ENCODE peak calls at places on chromosomes 2 and 18, in six cellular contexts. L is glutamatergic neuron, H is HFFc6, F is left ventricle myocardium inferior, A is cardiac fibroblast, P is astrocyte of the cerebellum. J is an unnamed sample.

GRCh38 chr18:26208901-26209445 is 17.3 kb upstream of the TAF4B start:
- DNase-seq in L (no peak), H (no peak), F (no peak), A (no peak), P (no peak), J (no peak)

GRCh38 chr18:44946529-44947113 is 265.9 kb downstream of the SETBP1 start:
- DNase-seq in L (no peak), H (no peak), F (no peak), A (no peak), P (no peak), J (no peak)

GRCh38 chr2:6181525-6182270 is 489.5 kb downstream of the SOX11 start:
- DNase-seq in L (no peak), H (no peak), F (no peak), A (peak; percentile 30), P (peak; percentile 65), J (no peak)

GRCh38 chr2:176128172-176129012 is 1.1 kb upstream of the HOXD8 start:
- DNase-seq in L (no peak), H (no peak), F (no peak), A (no peak), P (no peak), J (peak; percentile 24)

GRCh38 chr2:237242091-237242536 is 156.4 kb downstream of the COPS8 start:
- DNase-seq in L (no peak), H (no peak), F (no peak), A (no peak), P (no peak), J (no peak)

GRCh38 chr18:70645971-70646370 is 357.1 kb downstream of the SOCS6 start:
- DNase-seq in L (no peak), H (no peak), F (no peak), A (no peak), P (no peak), J (no peak)

GRCh38 chr2:128302011-128302743 is 16.5 kb downstream of the HS6ST1 start:
- DNase-seq in L (no peak), H (no peak), F (no peak), A (no peak), P (no peak), J (no peak)

GRCh38 chr18:2002178-2002577 is 569.1 kb downstream of the METTL4 start:
- DNase-seq in L (no peak), H (no peak), F (no peak), A (peak; percentile 17), P (no peak), J (peak; percentile 9)

GRCh38 chr2:21972580-21972979 is 848.8 kb downstream of the TDRD15 start:
- DNase-seq in L (peak; percentile 52), H (no peak), F (no peak), A (no peak), P (no peak), J (no peak)

GRCh38 chr2:61210332-61210981 is 48.5 kb downstream of the C2orf74 start:
- DNase-seq in L (no peak), H (peak; percentile 75), F (no peak), A (peak; percentile 81), P (no peak), J (no peak)

GRCh38 chr18:45851196-45851925 is 25.9 kb downstream of the SIGLEC15 start:
- DNase-seq in L (no peak), H (no peak), F (no peak), A (no peak), P (no peak), J (no peak)

GRCh38 chr2:157480182-157480961 is 36.5 kb upstream of the CYTIP start:
- DNase-seq in L (no peak), H (no peak), F (peak; percentile 82), A (peak; percentile 70), P (no peak), J (no peak)

GRCh38 chr2:26687328-26687727 is 5.2 kb upstream of the KCNK3 start:
- DNase-seq in L (no peak), H (no peak), F (no peak), A (no peak), P (no peak), J (no peak)

GRCh38 chr2:223934870-223935269 is 10.3 kb downstream of the WDFY1 start:
- DNase-seq in L (no peak), H (no peak), F (no peak), A (no peak), P (no peak), J (no peak)

GRCh38 chr2:218448934-218449333 is 30.0 kb downstream of the VIL1 start:
- DNase-seq in L (no peak), H (peak; percentile 33), F (no peak), A (no peak), P (no peak), J (no peak)

GRCh38 chr2:193011870-193012269 is 817.1 kb upstream of the TMEFF2 start:
- DNase-seq in L (no peak), H (no peak), F (no peak), A (no peak), P (no peak), J (no peak)

GRCh38 chr18:74040459-74041332 is 106.9 kb downstream of the FBXO15 start:
- DNase-seq in L (peak; percentile 84), H (peak; percentile 24), F (no peak), A (peak; percentile 1), P (no peak), J (peak; percentile 75)

GRCh38 chr2:189002079-189002478 is 27.9 kb downstream of the COL3A1 start:
- DNase-seq in L (no peak), H (peak; percentile 80), F (no peak), A (peak; percentile 76), P (no peak), J (no peak)

GRCh38 chr2:118167026-118167425 is 78.8 kb downstream of the INSIG2 start:
- DNase-seq in L (no peak), H (no peak), F (no peak), A (no peak), P (no peak), J (no peak)

GRCh38 chr2:118165595-118165994 is 77.3 kb downstream of the INSIG2 start:
- DNase-seq in L (no peak), H (no peak), F (no peak), A (no peak), P (no peak), J (no peak)

GRCh38 chr2:118168606-118169005 is 80.3 kb downstream of the INSIG2 start:
- DNase-seq in L (no peak), H (no peak), F (no peak), A (no peak), P (no peak), J (no peak)

GRCh38 chr2:118166242-118166641 is 78.0 kb downstream of the INSIG2 start:
- DNase-seq in L (no peak), H (no peak), F (no peak), A (no peak), P (no peak), J (no peak)

DNA sequence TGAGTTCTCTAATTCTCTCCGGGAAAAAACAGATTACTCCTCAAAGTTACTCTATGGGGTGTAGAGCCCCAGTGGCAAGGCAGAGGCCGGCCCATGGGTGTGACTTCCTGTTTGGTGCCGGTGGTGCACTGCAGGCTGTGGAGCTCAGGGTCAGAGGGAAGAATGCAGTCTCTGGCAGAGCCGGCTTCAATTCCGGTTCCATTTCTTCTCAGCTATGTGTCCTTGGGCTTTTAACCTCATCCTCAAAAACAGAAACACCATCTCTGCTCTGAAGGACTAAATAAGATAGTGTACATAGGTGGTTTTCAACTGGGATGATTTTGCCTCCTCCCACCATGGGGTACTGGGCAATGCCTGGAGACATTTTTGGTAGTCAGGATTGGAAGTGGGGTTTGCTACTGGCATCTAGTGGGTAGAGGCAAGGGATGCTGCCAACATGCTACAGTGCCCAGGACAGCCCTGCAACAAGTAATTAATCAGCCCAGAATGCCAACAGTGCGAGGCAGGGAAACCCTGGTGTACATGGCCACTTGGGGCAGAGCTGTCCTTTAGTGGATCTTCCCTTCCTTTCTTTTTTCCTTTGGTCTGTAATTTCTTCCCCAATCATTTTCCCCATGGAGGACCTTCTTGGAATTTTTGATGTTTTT is 81.2 kb downstream of the INSIG2 start:
- DNase-seq in L (no peak), H (no peak), F (peak; percentile 44), A (no peak), P (no peak), J (no peak)
- TF ChIP-seq CTCF in L (no peak), H (no peak), F (no peak), A (no peak), P (no peak), J (no peak)

GRCh38 chr2:230700447-230700846 is 12.2 kb upstream of the CAB39 start:
- DNase-seq in L (no peak), H (no peak), F (no peak), A (peak; percentile 63), P (no peak), J (no peak)
- TF ChIP-seq CTCF in L (no peak), H (no peak), F (no peak), A (no peak), P (no peak), J (no peak)

DNA sequence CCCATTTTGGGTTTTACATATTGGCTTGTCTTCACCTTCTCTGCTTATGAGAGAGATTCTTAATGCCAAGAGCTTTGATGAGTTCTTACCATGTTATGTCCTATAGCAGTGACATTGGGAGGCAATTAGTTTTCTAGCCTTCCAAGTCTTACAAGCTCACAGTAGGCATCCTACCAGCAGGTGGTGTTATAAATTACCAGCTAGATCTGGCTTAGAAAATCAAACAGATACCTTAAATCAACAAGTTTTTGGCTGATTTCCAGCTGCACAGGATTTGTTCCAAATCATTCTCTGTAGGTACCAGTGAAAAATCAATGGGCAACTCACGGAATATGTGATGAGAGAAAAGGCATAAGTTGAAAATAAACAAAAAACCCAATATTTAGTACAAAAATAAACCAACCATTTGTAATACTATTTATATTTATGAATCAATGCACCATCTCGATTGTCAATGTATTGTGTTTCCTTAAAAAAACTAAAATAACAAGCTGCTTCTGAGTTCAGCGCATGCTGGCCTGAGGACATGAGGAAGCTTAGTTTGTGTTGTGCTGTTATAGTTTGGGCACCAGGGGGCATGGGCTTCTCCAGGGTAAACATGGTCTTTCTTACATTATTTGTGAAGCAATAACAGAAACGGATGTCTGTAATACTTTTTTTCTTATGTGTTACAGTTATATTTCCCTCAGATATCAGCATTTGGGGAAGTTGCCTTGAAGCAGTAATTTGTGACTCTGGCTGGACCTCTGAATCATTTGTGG is 34.1 kb upstream of the NXPH2 start:
- DNase-seq in L (no peak), H (no peak), F (no peak), A (peak; percentile 2), P (no peak), J (no peak)
- TF ChIP-seq CTCF in L (peak; percentile 47), H (no peak), F (no peak), A (no peak), P (peak; percentile 18), J (peak; percentile 50)

GRCh38 chr2:120306091-120306490 is 39.8 kb upstream of the INHBB start:
- DNase-seq in L (no peak), H (no peak), F (no peak), A (no peak), P (no peak), J (no peak)

GRCh38 chr2:120307482-120307881 is 38.5 kb upstream of the INHBB start:
- DNase-seq in L (no peak), H (no peak), F (no peak), A (no peak), P (no peak), J (no peak)

GRCh38 chr2:120308038-120308910 is 37.7 kb upstream of the INHBB start:
- DNase-seq in L (no peak), H (no peak), F (no peak), A (no peak), P (no peak), J (no peak)

GRCh38 chr2:120303177-120303576 is 42.8 kb upstream of the INHBB start:
- DNase-seq in L (no peak), H (no peak), F (no peak), A (no peak), P (no peak), J (no peak)

DNA sequence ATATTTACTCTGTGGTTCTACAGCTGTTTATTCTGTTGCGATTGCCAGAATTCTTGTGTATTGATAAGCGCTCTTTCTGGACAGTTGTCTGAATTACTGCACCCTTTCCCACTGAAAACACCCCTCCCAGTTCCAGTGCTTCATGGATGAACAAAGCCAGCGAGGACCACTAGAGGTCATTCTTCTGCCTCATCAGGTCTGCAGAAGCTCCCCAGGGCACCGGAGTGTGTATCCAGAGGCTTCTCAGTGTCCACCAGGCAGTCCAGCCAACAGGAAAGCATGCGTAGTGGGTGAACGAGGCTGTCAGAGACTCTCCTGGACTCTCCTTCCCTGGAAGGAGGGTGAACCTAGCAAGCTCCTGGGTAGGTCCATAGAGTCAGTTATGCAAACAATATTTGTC is 40.6 kb upstream of the INHBB start:
- DNase-seq in L (peak; percentile 49), H (no peak), F (no peak), A (peak; percentile 35), P (no peak), J (peak; percentile 43)
- TF ChIP-seq CTCF in L (no peak), H (peak; percentile 51), F (peak; percentile 51), A (peak; percentile 33), P (peak; percentile 41), J (no peak)